ENCODE peak calls at places on chromosomes 6 and 20, in six cellular contexts. One of them, this sample, is unnamed. For H3K4me1, the result is how much of the 10 kb centered on the place peaks cover.

GRCh38 chr20:16553161-16553560 is 20.1 kb downstream of the KIF16B start:
- DNase-seq in body of pancreas: no peak
- DNase-seq in tibial nerve: no peak
- DNase-seq in breast epithelium: no peak
- DNase-seq in GM23338: no peak
- DNase-seq in GM23248: no peak
- DNase-seq in this sample: no peak

GRCh38 chr20:62576815-62577214 is 65.5 kb upstream of the SLCO4A1 start:
- DNase-seq in body of pancreas: no peak
- DNase-seq in tibial nerve: no peak
- DNase-seq in breast epithelium: no peak
- DNase-seq in GM23248: peak
- DNase-seq in GM23338: peak
- DNase-seq in this sample: no peak

GRCh38 chr6:135906542-135906941 is 55.0 kb downstream of the PDE7B start:
- DNase-seq in GM23248: peak
- DNase-seq in GM23338: no peak
- DNase-seq in tibial nerve: no peak
- DNase-seq in body of pancreas: no peak
- DNase-seq in breast epithelium: no peak
- DNase-seq in this sample: no peak

GRCh38 chr6:139852484-139853140 is 478.2 kb upstream of the CITED2 start:
- DNase-seq in body of pancreas: no peak
- DNase-seq in GM23338: no peak
- DNase-seq in breast epithelium: no peak
- DNase-seq in GM23248: peak
- DNase-seq in tibial nerve: no peak
- DNase-seq in this sample: no peak

GRCh38 chr6:79872986-79873385 is 74.4 kb downstream of the ELOVL4 start:
- DNase-seq in GM23248: peak
- DNase-seq in GM23338: no peak
- DNase-seq in body of pancreas: no peak
- DNase-seq in breast epithelium: no peak
- DNase-seq in tibial nerve: no peak
- DNase-seq in this sample: no peak

GRCh38 chr20:38932457-38933120 is 6.4 kb downstream of the FAM83D start:
- DNase-seq in GM23248: peak
- DNase-seq in breast epithelium: no peak
- DNase-seq in GM23338: peak
- DNase-seq in body of pancreas: no peak
- DNase-seq in tibial nerve: no peak
- DNase-seq in this sample: no peak

GRCh38 chr20:42974347-42974746 is 215.4 kb downstream of the PTPRT start:
- DNase-seq in body of pancreas: no peak
- DNase-seq in breast epithelium: no peak
- DNase-seq in GM23338: no peak
- DNase-seq in tibial nerve: no peak
- DNase-seq in GM23248: no peak
- DNase-seq in this sample: no peak

GRCh38 chr6:32954212-32954745 is 1.4 kb upstream of the HLA-DMA start:
- DNase-seq in GM23338: no peak
- DNase-seq in tibial nerve: no peak
- DNase-seq in breast epithelium: no peak
- DNase-seq in GM23248: no peak
- DNase-seq in body of pancreas: no peak
- DNase-seq in this sample: no peak

GRCh38 chr20:41428285-41428684 is 61.7 kb upstream of the EMILIN3 start:
- DNase-seq in GM23248: peak
- DNase-seq in GM23338: no peak
- DNase-seq in breast epithelium: no peak
- DNase-seq in tibial nerve: no peak
- DNase-seq in body of pancreas: no peak
- DNase-seq in this sample: no peak

GRCh38 chr6:170553686-170554085 is 483 bp upstream of the TBP start:
- DNase-seq in breast epithelium: no peak
- DNase-seq in body of pancreas: peak
- DNase-seq in GM23248: peak
- DNase-seq in tibial nerve: peak
- DNase-seq in GM23338: no peak
- DNase-seq in this sample: no peak

GRCh38 chr20:16459019-16459700 is 114.1 kb downstream of the KIF16B start:
- DNase-seq in body of pancreas: peak
- DNase-seq in tibial nerve: peak
- DNase-seq in breast epithelium: no peak
- DNase-seq in GM23338: no peak
- DNase-seq in GM23248: peak
- DNase-seq in this sample: no peak

GRCh38 chr20:3635346-3635745 is 27.9 kb downstream of the GFRA4 start:
- DNase-seq in tibial nerve: no peak
- DNase-seq in GM23338: no peak
- DNase-seq in breast epithelium: no peak
- DNase-seq in body of pancreas: no peak
- DNase-seq in GM23248: peak
- DNase-seq in this sample: no peak

GRCh38 chr6:28810655-28811053 is 113.1 kb downstream of the TRIM27 start:
- DNase-seq in tibial nerve: no peak
- DNase-seq in GM23248: no peak
- DNase-seq in body of pancreas: no peak
- DNase-seq in breast epithelium: no peak
- DNase-seq in GM23338: no peak
- DNase-seq in this sample: no peak

GRCh38 chr6:63919556-63920110 is 284.0 kb downstream of the PHF3 start:
- DNase-seq in breast epithelium: no peak
- DNase-seq in tibial nerve: no peak
- DNase-seq in body of pancreas: no peak
- DNase-seq in GM23248: no peak
- DNase-seq in GM23338: no peak
- DNase-seq in this sample: no peak

GRCh38 chr6:5205035-5205469 is 55.7 kb downstream of the LYRM4 start:
- DNase-seq in breast epithelium: no peak
- DNase-seq in body of pancreas: no peak
- DNase-seq in GM23338: no peak
- DNase-seq in tibial nerve: no peak
- DNase-seq in GM23248: peak
- DNase-seq in this sample: no peak

GRCh38 chr6:135796884-135797283 is 54.6 kb upstream of the PDE7B start:
- DNase-seq in GM23338: no peak
- DNase-seq in breast epithelium: no peak
- DNase-seq in GM23248: peak
- DNase-seq in tibial nerve: no peak
- DNase-seq in body of pancreas: no peak
- DNase-seq in this sample: no peak

GRCh38 chr6:118896339-118897136 is 2.6 kb downstream of the ASF1A start:
- DNase-seq in breast epithelium: no peak
- DNase-seq in body of pancreas: no peak
- DNase-seq in tibial nerve: no peak
- DNase-seq in GM23338: peak
- DNase-seq in GM23248: peak
- DNase-seq in this sample: no peak

GRCh38 chr20:25057234-25058050 is 497 bp downstream of the ACSS1 start:
- DNase-seq in GM23338: peak
- DNase-seq in tibial nerve: no peak
- DNase-seq in body of pancreas: peak
- DNase-seq in breast epithelium: no peak
- DNase-seq in GM23248: peak
- DNase-seq in this sample: peak

GRCh38 chr20:41499961-41500725 is 118.0 kb downstream of the CHD6 start:
- DNase-seq in GM23248: peak
- DNase-seq in GM23338: no peak
- DNase-seq in breast epithelium: no peak
- DNase-seq in tibial nerve: no peak
- DNase-seq in body of pancreas: no peak
- DNase-seq in this sample: no peak

GRCh38 chr6:63844287-63844686 is 208.7 kb downstream of the PHF3 start:
- DNase-seq in GM23338: no peak
- DNase-seq in body of pancreas: no peak
- DNase-seq in breast epithelium: no peak
- DNase-seq in tibial nerve: no peak
- DNase-seq in GM23248: peak
- DNase-seq in this sample: no peak

GRCh38 chr20:16104783-16105182 is 468.5 kb downstream of the KIF16B start:
- DNase-seq in breast epithelium: no peak
- DNase-seq in GM23338: no peak
- DNase-seq in GM23248: no peak
- DNase-seq in tibial nerve: no peak
- DNase-seq in body of pancreas: no peak
- DNase-seq in this sample: no peak

GRCh38 chr20:44448753-44449546 is 26.7 kb upstream of the TTPAL start:
- DNase-seq in GM23338: peak
- DNase-seq in body of pancreas: no peak
- DNase-seq in breast epithelium: no peak
- DNase-seq in GM23248: peak
- DNase-seq in tibial nerve: no peak
- DNase-seq in this sample: no peak

GRCh38 chr6:132683543-132683942 is 24.6 kb upstream of the TAAR1 start:
- DNase-seq in tibial nerve: no peak
- DNase-seq in body of pancreas: no peak
- DNase-seq in GM23248: peak
- DNase-seq in breast epithelium: peak
- DNase-seq in GM23338: no peak
- DNase-seq in this sample: no peak

GRCh38 chr20:10715035-10715434 is 41.2 kb upstream of the JAG1 start:
- DNase-seq in tibial nerve: no peak
- DNase-seq in GM23248: peak
- DNase-seq in breast epithelium: no peak
- DNase-seq in body of pancreas: no peak
- DNase-seq in GM23338: no peak
- DNase-seq in this sample: no peak

GRCh38 chr20:24059174-24059573 is 70.6 kb upstream of the GGTLC1 start:
- DNase-seq in tibial nerve: no peak
- DNase-seq in body of pancreas: no peak
- DNase-seq in breast epithelium: no peak
- DNase-seq in GM23248: no peak
- DNase-seq in GM23338: peak
- DNase-seq in this sample: no peak

GRCh38 chr6:35357671-35358070 is 15.3 kb downstream of the PPARD start:
- DNase-seq in breast epithelium: no peak
- DNase-seq in GM23338: no peak
- DNase-seq in tibial nerve: no peak
- DNase-seq in body of pancreas: no peak
- DNase-seq in GM23248: no peak
- DNase-seq in this sample: no peak
- H3K27ac ChIP-seq in breast epithelium: no peak
- H3K27ac ChIP-seq in GM23338: no peak
- H3K27ac ChIP-seq in tibial nerve: no peak
- H3K27ac ChIP-seq in body of pancreas: no peak
- H3K27ac ChIP-seq in GM23248: no peak
- H3K27ac ChIP-seq in this sample: no peak

GRCh38 chr20:57256205-57256604 is 10.2 kb downstream of the BMP7 start:
- DNase-seq in body of pancreas: no peak
- DNase-seq in GM23248: no peak
- DNase-seq in breast epithelium: no peak
- DNase-seq in tibial nerve: no peak
- DNase-seq in GM23338: no peak
- DNase-seq in this sample: no peak

GRCh38 chr20:57256908-57257307 is 9.5 kb downstream of the BMP7 start:
- DNase-seq in GM23338: no peak
- DNase-seq in GM23248: no peak
- DNase-seq in body of pancreas: no peak
- DNase-seq in tibial nerve: no peak
- DNase-seq in breast epithelium: no peak
- DNase-seq in this sample: no peak

GRCh38 chr20:57252559-57253162 is 13.8 kb downstream of the BMP7 start:
- DNase-seq in tibial nerve: no peak
- DNase-seq in body of pancreas: no peak
- DNase-seq in GM23248: no peak
- DNase-seq in GM23338: no peak
- DNase-seq in breast epithelium: no peak
- DNase-seq in this sample: no peak

GRCh38 chr20:57258055-57258454 is 8.4 kb downstream of the BMP7 start:
- DNase-seq in body of pancreas: no peak
- DNase-seq in GM23338: peak
- DNase-seq in breast epithelium: no peak
- DNase-seq in tibial nerve: no peak
- DNase-seq in GM23248: no peak
- DNase-seq in this sample: no peak

GRCh38 chr20:57255183-57255582 is 11.3 kb downstream of the BMP7 start:
- DNase-seq in GM23248: no peak
- DNase-seq in body of pancreas: no peak
- DNase-seq in GM23338: no peak
- DNase-seq in breast epithelium: no peak
- DNase-seq in tibial nerve: no peak
- DNase-seq in this sample: no peak
- H3K4me1 ChIP-seq in GM23248: under half
- H3K4me1 ChIP-seq in body of pancreas: under half
- H3K4me1 ChIP-seq in GM23338: half or more
- H3K4me1 ChIP-seq in breast epithelium: under half
- H3K4me1 ChIP-seq in tibial nerve: under half
- H3K4me1 ChIP-seq in this sample: under half

DNA sequence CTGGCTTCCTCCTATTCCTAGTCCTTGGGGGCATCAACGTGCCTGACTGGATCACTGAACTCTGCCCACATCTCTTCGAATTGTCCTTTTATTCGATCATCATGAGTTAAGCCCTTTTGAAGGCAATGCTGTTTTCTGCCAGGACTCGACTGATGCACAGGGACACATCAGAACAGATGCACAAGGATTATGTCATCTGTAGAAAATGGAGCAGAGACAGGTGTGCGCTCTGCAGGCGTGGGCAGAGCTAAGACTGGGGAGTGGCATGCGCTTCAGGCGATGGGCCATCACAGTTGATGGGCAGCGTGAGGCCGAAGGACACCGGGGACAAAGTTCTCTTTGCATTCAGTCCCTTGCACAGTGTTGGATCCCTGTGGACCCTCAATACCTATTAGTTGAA is 13.1 kb downstream of the GABRR1 start:
- DNase-seq in body of pancreas: no peak
- DNase-seq in tibial nerve: no peak
- DNase-seq in GM23338: no peak
- DNase-seq in breast epithelium: no peak
- DNase-seq in GM23248: no peak
- DNase-seq in this sample: no peak
- H3K4me3 ChIP-seq in body of pancreas: no peak
- H3K4me3 ChIP-seq in tibial nerve: no peak
- H3K4me3 ChIP-seq in GM23338: no peak
- H3K4me3 ChIP-seq in breast epithelium: no peak
- H3K4me3 ChIP-seq in GM23248: no peak
- H3K4me3 ChIP-seq in this sample: no peak

DNA sequence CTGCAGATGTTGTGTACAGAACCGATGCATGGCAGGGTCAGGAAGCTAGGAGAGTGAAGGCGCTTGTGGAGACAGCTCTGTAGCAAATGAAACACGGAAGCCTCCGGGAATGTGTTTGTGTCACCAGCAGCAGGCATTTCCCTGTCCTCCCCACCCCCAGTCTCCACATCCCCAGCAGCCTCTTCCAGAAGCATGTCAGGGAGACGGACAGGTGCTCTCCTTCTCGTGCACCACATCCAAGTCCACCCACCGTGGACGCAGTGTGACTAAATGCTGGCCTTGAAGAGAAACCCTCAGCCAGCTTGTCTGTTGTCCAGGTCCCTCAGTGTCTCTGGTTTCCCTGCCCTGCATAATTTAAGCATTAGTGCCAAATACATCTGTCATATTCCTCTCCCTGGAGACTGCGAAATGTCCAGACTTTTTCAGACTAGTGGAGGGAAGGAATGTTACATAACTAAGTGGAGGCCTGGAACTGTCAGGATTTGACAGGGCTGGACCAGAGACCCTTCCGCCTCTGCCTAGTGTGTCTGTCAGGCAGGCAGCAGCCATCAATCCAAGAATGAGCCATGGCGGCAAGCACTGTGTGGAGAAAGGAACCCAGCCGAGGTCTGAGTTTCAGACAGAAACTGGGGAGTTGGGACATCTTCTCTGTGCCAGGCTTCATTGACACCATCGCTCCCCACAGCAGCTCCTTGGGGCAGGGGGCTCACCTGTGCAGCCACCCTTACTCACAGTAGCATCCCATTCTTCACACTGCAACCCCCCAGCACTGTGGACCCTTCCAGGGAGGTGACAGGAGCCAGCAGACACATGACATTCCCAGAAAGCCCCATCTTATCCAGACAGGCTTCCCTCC is 26.6 kb upstream of the PI16 start:
- DNase-seq in breast epithelium: no peak
- DNase-seq in body of pancreas: no peak
- DNase-seq in GM23248: peak
- DNase-seq in GM23338: no peak
- DNase-seq in tibial nerve: no peak
- DNase-seq in this sample: no peak
- H3K27ac ChIP-seq in breast epithelium: peak
- H3K27ac ChIP-seq in body of pancreas: no peak
- H3K27ac ChIP-seq in GM23248: peak
- H3K27ac ChIP-seq in GM23338: peak
- H3K27ac ChIP-seq in tibial nerve: no peak
- H3K27ac ChIP-seq in this sample: no peak